ENCODE peak calls at places on chromosomes 12 and 14, in six cellular contexts. One of them, this sample, is unnamed.

GRCh38 chr12:124599074-124599999 is 31.9 kb upstream of the NCOR2 start:
- DNase-seq in NT2/D1: no peak
- DNase-seq in HCT116: no peak
- DNase-seq in K562: no peak
- DNase-seq in GM12878: no peak
- DNase-seq in H1: no peak
- DNase-seq in this sample: no peak

GRCh38 chr12:67415473-67415872 is 146.3 kb downstream of the CAND1 start:
- DNase-seq in NT2/D1: peak
- DNase-seq in HCT116: peak
- DNase-seq in K562: peak
- DNase-seq in GM12878: no peak
- DNase-seq in H1: no peak
- DNase-seq in this sample: peak

GRCh38 chr12:28611115-28611435 is 420.8 kb downstream of the CCDC91 start:
- DNase-seq in NT2/D1: no peak
- DNase-seq in HCT116: peak
- DNase-seq in K562: no peak
- DNase-seq in GM12878: no peak
- DNase-seq in H1: no peak
- DNase-seq in this sample: no peak

GRCh38 chr14:34911209-34912150 is 36.3 kb upstream of the BAZ1A start:
- DNase-seq in NT2/D1: no peak
- DNase-seq in HCT116: no peak
- DNase-seq in K562: no peak
- DNase-seq in GM12878: no peak
- DNase-seq in H1: no peak
- DNase-seq in this sample: no peak

GRCh38 chr14:47389520-47389919 is 285.9 kb downstream of the MDGA2 start:
- DNase-seq in NT2/D1: peak
- DNase-seq in HCT116: no peak
- DNase-seq in K562: no peak
- DNase-seq in GM12878: no peak
- DNase-seq in H1: peak
- DNase-seq in this sample: no peak

GRCh38 chr14:24673534-24674203 is 39.7 kb upstream of the GZMB start:
- DNase-seq in NT2/D1: no peak
- DNase-seq in HCT116: no peak
- DNase-seq in K562: no peak
- DNase-seq in GM12878: peak
- DNase-seq in H1: no peak
- DNase-seq in this sample: no peak

GRCh38 chr12:48486679-48487078 is 4.4 kb downstream of the C12orf54 start:
- DNase-seq in NT2/D1: no peak
- DNase-seq in HCT116: no peak
- DNase-seq in K562: no peak
- DNase-seq in GM12878: no peak
- DNase-seq in H1: no peak
- DNase-seq in this sample: no peak

GRCh38 chr14:33567003-33567735 is 383.7 kb downstream of the EGLN3 start:
- DNase-seq in NT2/D1: no peak
- DNase-seq in HCT116: no peak
- DNase-seq in K562: no peak
- DNase-seq in GM12878: no peak
- DNase-seq in H1: no peak
- DNase-seq in this sample: peak

GRCh38 chr14:24368215-24368561 is 204 bp downstream of the NFATC4 start:
- DNase-seq in NT2/D1: no peak
- DNase-seq in HCT116: no peak
- DNase-seq in K562: no peak
- DNase-seq in GM12878: no peak
- DNase-seq in H1: no peak
- DNase-seq in this sample: no peak

GRCh38 chr12:22333186-22333745 is 1.2 kb downstream of the ST8SIA1 start:
- DNase-seq in NT2/D1: no peak
- DNase-seq in HCT116: no peak
- DNase-seq in K562: no peak
- DNase-seq in GM12878: no peak
- DNase-seq in H1: no peak
- DNase-seq in this sample: no peak

GRCh38 chr12:104958946-104959841 is 1.1 kb upstream of the SLC41A2 start:
- DNase-seq in NT2/D1: no peak
- DNase-seq in HCT116: no peak
- DNase-seq in K562: peak
- DNase-seq in GM12878: no peak
- DNase-seq in H1: no peak
- DNase-seq in this sample: peak

GRCh38 chr14:89564291-89564957 is 147.4 kb upstream of the FOXN3 start:
- DNase-seq in NT2/D1: no peak
- DNase-seq in HCT116: no peak
- DNase-seq in K562: no peak
- DNase-seq in GM12878: no peak
- DNase-seq in H1: no peak
- DNase-seq in this sample: no peak

GRCh38 chr12:76757694-76758093 is 6.2 kb upstream of the ZDHHC17 start:
- DNase-seq in NT2/D1: no peak
- DNase-seq in HCT116: no peak
- DNase-seq in K562: no peak
- DNase-seq in GM12878: no peak
- DNase-seq in H1: no peak
- DNase-seq in this sample: no peak

GRCh38 chr12:52992699-52993557 is 13.3 kb upstream of the EIF4B start:
- DNase-seq in NT2/D1: no peak
- DNase-seq in HCT116: peak
- DNase-seq in K562: peak
- DNase-seq in GM12878: no peak
- DNase-seq in H1: no peak
- DNase-seq in this sample: peak

GRCh38 chr12:116426391-116427136 is 132.6 kb upstream of the MAP1LC3B2 start:
- DNase-seq in NT2/D1: peak
- DNase-seq in HCT116: peak
- DNase-seq in K562: peak
- DNase-seq in GM12878: no peak
- DNase-seq in H1: peak
- DNase-seq in this sample: no peak

GRCh38 chr14:68104518-68104917 is 284.9 kb downstream of the RAD51B start:
- DNase-seq in NT2/D1: no peak
- DNase-seq in HCT116: no peak
- DNase-seq in K562: no peak
- DNase-seq in GM12878: no peak
- DNase-seq in H1: no peak
- DNase-seq in this sample: peak

GRCh38 chr12:79344855-79345840 is 345.6 kb downstream of the PAWR start:
- DNase-seq in NT2/D1: peak
- DNase-seq in HCT116: peak
- DNase-seq in K562: peak
- DNase-seq in GM12878: peak
- DNase-seq in H1: peak
- DNase-seq in this sample: peak

GRCh38 chr14:95263527-95264231 is 56.0 kb downstream of the CLMN start:
- DNase-seq in NT2/D1: no peak
- DNase-seq in HCT116: no peak
- DNase-seq in K562: no peak
- DNase-seq in GM12878: no peak
- DNase-seq in H1: no peak
- DNase-seq in this sample: no peak

GRCh38 chr12:66594688-66595087 is 84.2 kb downstream of the GRIP1 start:
- DNase-seq in NT2/D1: no peak
- DNase-seq in HCT116: no peak
- DNase-seq in K562: no peak
- DNase-seq in GM12878: no peak
- DNase-seq in H1: no peak
- DNase-seq in this sample: no peak

GRCh38 chr12:4120316-4120920 is 153.1 kb upstream of the CCND2 start:
- DNase-seq in NT2/D1: no peak
- DNase-seq in HCT116: no peak
- DNase-seq in K562: no peak
- DNase-seq in GM12878: no peak
- DNase-seq in H1: no peak
- DNase-seq in this sample: no peak

GRCh38 chr14:51396222-51396815 is 156.3 kb downstream of the TMX1 start:
- DNase-seq in NT2/D1: no peak
- DNase-seq in HCT116: no peak
- DNase-seq in K562: no peak
- DNase-seq in GM12878: no peak
- DNase-seq in H1: no peak
- DNase-seq in this sample: no peak

GRCh38 chr14:100030441-100031153 is 34.6 kb upstream of the EVL start:
- DNase-seq in NT2/D1: no peak
- DNase-seq in HCT116: no peak
- DNase-seq in K562: no peak
- DNase-seq in GM12878: no peak
- DNase-seq in H1: no peak
- DNase-seq in this sample: no peak

GRCh38 chr14:70803321-70804110 is 5.8 kb downstream of the MAP3K9 start:
- DNase-seq in NT2/D1: no peak
- DNase-seq in HCT116: no peak
- DNase-seq in K562: no peak
- DNase-seq in GM12878: peak
- DNase-seq in H1: no peak
- DNase-seq in this sample: no peak

GRCh38 chr12:50734409-50735263 is 29.3 kb upstream of the ATF1 start:
- DNase-seq in NT2/D1: no peak
- DNase-seq in HCT116: peak
- DNase-seq in K562: peak
- DNase-seq in GM12878: no peak
- DNase-seq in H1: no peak
- DNase-seq in this sample: peak

GRCh38 chr12:90959538-90960139 is 4.7 kb upstream of the CCER1 start:
- DNase-seq in NT2/D1: peak
- DNase-seq in HCT116: peak
- DNase-seq in K562: peak
- DNase-seq in GM12878: no peak
- DNase-seq in H1: no peak
- DNase-seq in this sample: peak

GRCh38 chr14:93013368-93013719 is 90.4 kb downstream of the CHGA start:
- DNase-seq in NT2/D1: no peak
- DNase-seq in HCT116: no peak
- DNase-seq in K562: no peak
- DNase-seq in GM12878: no peak
- DNase-seq in H1: no peak
- DNase-seq in this sample: no peak

GRCh38 chr12:100927825-100928224 is 133.2 kb downstream of the ANO4 start:
- DNase-seq in NT2/D1: no peak
- DNase-seq in HCT116: peak
- DNase-seq in K562: no peak
- DNase-seq in GM12878: no peak
- DNase-seq in H1: no peak
- DNase-seq in this sample: no peak

GRCh38 chr14:57692671-57693070 is 173.2 kb downstream of the SLC35F4 start:
- DNase-seq in NT2/D1: peak
- DNase-seq in HCT116: peak
- DNase-seq in K562: peak
- DNase-seq in GM12878: no peak
- DNase-seq in H1: no peak
- DNase-seq in this sample: peak

DNA sequence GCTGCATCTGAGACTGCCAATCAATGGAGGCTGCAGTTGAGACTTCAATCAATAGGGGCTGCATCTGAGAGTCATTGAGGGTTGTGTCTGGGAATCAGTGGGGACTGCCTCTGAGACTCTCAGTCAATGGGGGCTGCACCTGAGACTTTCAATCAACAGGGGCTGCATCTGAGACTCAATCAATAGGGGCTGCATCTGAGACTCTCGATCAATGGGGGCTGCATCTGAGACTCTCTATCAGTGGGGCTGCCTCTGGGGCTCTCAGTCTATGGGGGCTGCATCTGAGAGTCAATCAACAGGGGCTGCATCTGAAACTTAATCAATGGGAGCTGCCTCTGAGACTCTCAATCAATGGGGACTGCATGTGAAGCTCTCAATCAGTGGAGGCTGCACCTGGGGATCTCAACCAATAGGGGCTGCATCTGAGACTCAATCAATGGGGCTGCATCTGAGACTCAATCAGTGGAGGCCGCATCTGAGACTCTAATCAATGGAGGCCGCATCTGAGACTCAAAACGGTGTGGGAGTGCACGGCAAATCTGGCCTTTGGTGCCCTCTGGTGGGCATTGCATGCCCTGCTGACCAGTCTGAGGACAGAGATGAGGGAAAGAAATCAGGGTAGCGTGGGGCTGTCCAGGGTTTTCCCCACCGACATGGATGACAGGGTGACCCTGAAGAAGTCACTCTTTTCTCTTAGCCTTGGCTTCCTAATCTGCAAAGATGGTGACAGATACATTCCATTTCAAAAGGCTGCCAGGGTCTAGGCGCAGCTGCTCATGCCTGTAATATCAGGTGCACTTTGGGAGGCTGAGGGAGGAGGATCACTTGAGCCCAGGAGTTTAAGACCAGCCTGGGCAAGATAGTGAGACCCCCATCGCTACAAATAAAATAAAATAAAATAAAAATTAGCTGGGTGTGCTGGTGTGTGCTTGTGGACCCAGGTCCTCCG is 41.3 kb upstream of the EIF5 start:
- DNase-seq in NT2/D1: peak
- DNase-seq in HCT116: peak
- DNase-seq in K562: peak
- DNase-seq in GM12878: peak
- DNase-seq in H1: no peak
- DNase-seq in this sample: peak
- TF ChIP-seq ZNF274 in NT2/D1: no peak
- TF ChIP-seq ZNF274 in HCT116: no peak
- TF ChIP-seq ZNF274 in K562: no peak
- TF ChIP-seq ZNF274 in GM12878: no peak
- TF ChIP-seq ZNF274 in H1: no peak
- TF ChIP-seq ZNF274 in this sample: no peak

GRCh38 chr12:2622460-2622859 is 172.3 kb upstream of the FKBP4 start:
- DNase-seq in NT2/D1: no peak
- DNase-seq in HCT116: no peak
- DNase-seq in K562: no peak
- DNase-seq in GM12878: no peak
- DNase-seq in H1: no peak
- DNase-seq in this sample: no peak
- TF ChIP-seq ZNF274 in NT2/D1: no peak
- TF ChIP-seq ZNF274 in HCT116: no peak
- TF ChIP-seq ZNF274 in K562: no peak
- TF ChIP-seq ZNF274 in GM12878: no peak
- TF ChIP-seq ZNF274 in H1: no peak
- TF ChIP-seq ZNF274 in this sample: no peak

GRCh38 chr14:54782803-54783659 is 119.6 kb downstream of the GCH1 start:
- DNase-seq in NT2/D1: no peak
- DNase-seq in HCT116: no peak
- DNase-seq in K562: no peak
- DNase-seq in GM12878: no peak
- DNase-seq in H1: no peak
- DNase-seq in this sample: peak
- TF ChIP-seq ZNF274 in NT2/D1: no peak
- TF ChIP-seq ZNF274 in HCT116: no peak
- TF ChIP-seq ZNF274 in K562: no peak
- TF ChIP-seq ZNF274 in GM12878: no peak
- TF ChIP-seq ZNF274 in H1: no peak
- TF ChIP-seq ZNF274 in this sample: no peak

GRCh38 chr12:103326190-103326589 is 169.6 kb downstream of the C12orf42 start:
- DNase-seq in NT2/D1: peak
- DNase-seq in HCT116: peak
- DNase-seq in K562: peak
- DNase-seq in GM12878: no peak
- DNase-seq in H1: no peak
- DNase-seq in this sample: peak
- TF ChIP-seq ZNF274 in NT2/D1: no peak
- TF ChIP-seq ZNF274 in HCT116: no peak
- TF ChIP-seq ZNF274 in K562: no peak
- TF ChIP-seq ZNF274 in GM12878: no peak
- TF ChIP-seq ZNF274 in H1: no peak
- TF ChIP-seq ZNF274 in this sample: no peak

This sample was measured in HepG2.